ENCODE peak calls at places on chromosome X, in six cellular contexts. One of them, this sample, is unnamed.
A peak's percentile ranks its signal among the peaks of the same experiment; 100 is the strongest.

GRCh38 chrX:74521961-74522833 is 92.2 kb downstream of the RLIM start:
- DNase-seq in astrocyte of the spinal cord: peak; percentile 30
- DNase-seq in BJ: peak; percentile 13
- DNase-seq in tibial artery: no peak
- DNase-seq in HCT116: no peak
- DNase-seq in hepatocyte: peak; percentile 15
- DNase-seq in this sample: no peak

GRCh38 chrX:134948333-134949241 is 42.2 kb upstream of the SMIM10 start:
- DNase-seq in hepatocyte: peak; percentile 52
- DNase-seq in HCT116: peak; percentile 50
- DNase-seq in tibial artery: no peak
- DNase-seq in astrocyte of the spinal cord: peak; percentile 32
- DNase-seq in BJ: no peak
- DNase-seq in this sample: no peak

GRCh38 chrX:66638591-66639500 is at the start of gene EDA2R:
- DNase-seq in hepatocyte: peak; percentile 64
- DNase-seq in astrocyte of the spinal cord: peak; percentile 89
- DNase-seq in BJ: peak; percentile 45
- DNase-seq in tibial artery: no peak
- DNase-seq in HCT116: no peak
- DNase-seq in this sample: peak; percentile 67

GRCh38 chrX:44708470-44708869 is 135.4 kb upstream of the DUSP21 start:
- DNase-seq in astrocyte of the spinal cord: no peak
- DNase-seq in BJ: no peak
- DNase-seq in tibial artery: no peak
- DNase-seq in hepatocyte: no peak
- DNase-seq in HCT116: no peak
- DNase-seq in this sample: no peak

GRCh38 chrX:132193872-132194574 is 25.2 kb downstream of the RAP2C start:
- DNase-seq in HCT116: no peak
- DNase-seq in tibial artery: no peak
- DNase-seq in astrocyte of the spinal cord: no peak
- DNase-seq in hepatocyte: no peak
- DNase-seq in BJ: no peak
- DNase-seq in this sample: no peak

GRCh38 chrX:33434256-33435092 is 223.1 kb upstream of the DMD start:
- DNase-seq in astrocyte of the spinal cord: peak; percentile 32
- DNase-seq in BJ: no peak
- DNase-seq in hepatocyte: peak; percentile 84
- DNase-seq in HCT116: no peak
- DNase-seq in tibial artery: peak; percentile 25
- DNase-seq in this sample: peak; percentile 15

GRCh38 chrX:153562546-153562945 is 36.4 kb downstream of the CCNQ start:
- DNase-seq in hepatocyte: no peak
- DNase-seq in BJ: no peak
- DNase-seq in tibial artery: no peak
- DNase-seq in HCT116: no peak
- DNase-seq in astrocyte of the spinal cord: no peak
- DNase-seq in this sample: no peak

GRCh38 chrX:1389181-1389992 is 2.5 kb downstream of the SLC25A6 start:
- DNase-seq in astrocyte of the spinal cord: no peak
- DNase-seq in tibial artery: no peak
- DNase-seq in HCT116: no peak
- DNase-seq in hepatocyte: no peak
- DNase-seq in BJ: no peak
- DNase-seq in this sample: no peak

GRCh38 chrX:56787734-56788152 is 58.7 kb downstream of the NBDY start:
- DNase-seq in astrocyte of the spinal cord: no peak
- DNase-seq in hepatocyte: no peak
- DNase-seq in BJ: no peak
- DNase-seq in tibial artery: no peak
- DNase-seq in HCT116: no peak
- DNase-seq in this sample: no peak

DNA sequence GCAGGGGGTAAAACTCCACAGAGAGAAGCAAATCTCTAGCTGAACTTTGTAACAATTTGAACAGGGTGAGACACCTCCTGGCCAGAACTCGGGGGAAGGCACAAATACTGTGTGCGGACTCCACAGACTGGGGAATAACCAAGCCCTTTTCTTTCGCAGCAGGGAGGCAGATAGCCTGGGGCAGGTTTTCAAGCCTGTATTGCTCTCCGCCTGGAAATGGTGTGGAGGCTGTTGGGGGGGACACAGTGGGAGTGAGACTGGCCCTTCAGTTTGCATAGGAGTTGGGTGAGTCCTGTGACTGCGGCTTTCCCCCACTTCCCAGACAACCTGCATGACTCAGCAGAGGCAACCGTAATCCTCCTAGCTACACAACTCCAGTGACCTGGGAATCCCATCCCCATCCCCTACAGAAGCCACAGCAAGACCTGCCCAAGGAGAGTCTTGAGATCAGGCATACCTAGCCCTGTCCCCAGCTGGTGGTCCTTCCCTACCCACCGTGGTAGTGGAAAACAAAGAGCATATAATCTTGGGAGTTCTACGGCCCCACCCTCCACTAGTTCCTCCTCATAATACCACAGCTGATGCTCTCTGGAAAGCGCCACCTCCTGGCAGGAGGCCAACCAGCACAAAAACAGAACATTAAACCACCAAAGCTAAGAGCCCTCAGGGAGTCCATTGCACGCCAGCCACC is 12.9 kb upstream of the SMPX start:
- DNase-seq in tibial artery: no peak
- DNase-seq in HCT116: peak; percentile 45
- DNase-seq in hepatocyte: peak; percentile 14
- DNase-seq in BJ: no peak
- DNase-seq in astrocyte of the spinal cord: no peak
- DNase-seq in this sample: no peak
- TF ChIP-seq CTCF in tibial artery: no peak
- TF ChIP-seq CTCF in HCT116: no peak
- TF ChIP-seq CTCF in hepatocyte: peak; percentile 8
- TF ChIP-seq CTCF in BJ: no peak
- TF ChIP-seq CTCF in astrocyte of the spinal cord: no peak
- TF ChIP-seq CTCF in this sample: no peak

GRCh38 chrX:144722307-144722706 is 525.0 kb upstream of the SPANXN1 start:
- DNase-seq in HCT116: no peak
- DNase-seq in BJ: no peak
- DNase-seq in tibial artery: no peak
- DNase-seq in hepatocyte: no peak
- DNase-seq in astrocyte of the spinal cord: no peak
- DNase-seq in this sample: no peak
- TF ChIP-seq CTCF in HCT116: no peak
- TF ChIP-seq CTCF in BJ: no peak
- TF ChIP-seq CTCF in tibial artery: no peak
- TF ChIP-seq CTCF in hepatocyte: no peak
- TF ChIP-seq CTCF in astrocyte of the spinal cord: peak; percentile 8
- TF ChIP-seq CTCF in this sample: no peak

DNA sequence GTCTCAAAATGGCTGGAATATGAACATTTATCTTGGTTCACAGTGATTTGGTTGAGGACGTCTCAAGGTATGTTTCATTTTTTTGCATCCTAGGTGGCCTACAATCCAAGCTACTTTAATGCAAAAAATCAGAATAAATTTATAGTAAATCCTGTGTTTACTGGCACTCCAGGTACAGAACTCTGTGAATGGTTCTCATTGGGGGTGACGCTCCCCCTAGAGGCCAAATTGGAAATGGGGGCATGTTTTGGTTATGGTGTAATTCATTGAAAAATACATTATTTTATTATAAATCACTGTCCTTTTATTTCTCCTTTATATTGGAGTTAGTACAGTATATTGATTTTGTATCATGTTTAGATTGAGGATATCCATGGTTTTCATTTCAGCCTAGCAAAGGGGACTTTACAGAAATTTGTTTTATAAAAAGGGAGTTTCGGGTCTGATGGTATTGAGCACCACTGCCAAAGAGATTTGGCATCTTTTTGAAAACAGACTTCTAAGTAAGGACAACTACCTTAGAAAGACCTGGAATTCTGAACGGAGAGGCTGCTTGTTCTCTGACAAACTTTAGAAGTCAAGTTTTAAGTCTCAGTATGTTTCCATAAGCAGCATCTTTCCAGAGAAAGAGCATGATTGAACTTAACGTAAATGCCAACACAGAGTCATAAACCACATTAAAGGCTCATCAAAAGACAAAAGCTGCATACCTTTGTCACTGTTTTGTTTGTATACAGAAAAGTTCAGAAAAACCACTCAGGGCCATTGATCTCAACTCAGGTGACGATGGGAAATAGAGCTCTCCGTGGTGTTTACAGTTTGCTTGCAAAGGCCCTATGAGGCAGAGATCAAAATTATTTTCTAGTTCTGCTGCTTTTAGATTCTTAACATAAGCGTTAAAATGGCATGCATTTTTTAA is 19.4 kb downstream of the MTM1 start:
- DNase-seq in tibial artery: peak; percentile 22
- DNase-seq in BJ: no peak
- DNase-seq in hepatocyte: no peak
- DNase-seq in astrocyte of the spinal cord: no peak
- DNase-seq in HCT116: no peak
- DNase-seq in this sample: no peak
- TF ChIP-seq CTCF in tibial artery: peak; percentile 54
- TF ChIP-seq CTCF in BJ: peak; percentile 65
- TF ChIP-seq CTCF in hepatocyte: peak; percentile 37
- TF ChIP-seq CTCF in astrocyte of the spinal cord: peak; percentile 69
- TF ChIP-seq CTCF in HCT116: peak; percentile 44
- TF ChIP-seq CTCF in this sample: peak; percentile 51

DNA sequence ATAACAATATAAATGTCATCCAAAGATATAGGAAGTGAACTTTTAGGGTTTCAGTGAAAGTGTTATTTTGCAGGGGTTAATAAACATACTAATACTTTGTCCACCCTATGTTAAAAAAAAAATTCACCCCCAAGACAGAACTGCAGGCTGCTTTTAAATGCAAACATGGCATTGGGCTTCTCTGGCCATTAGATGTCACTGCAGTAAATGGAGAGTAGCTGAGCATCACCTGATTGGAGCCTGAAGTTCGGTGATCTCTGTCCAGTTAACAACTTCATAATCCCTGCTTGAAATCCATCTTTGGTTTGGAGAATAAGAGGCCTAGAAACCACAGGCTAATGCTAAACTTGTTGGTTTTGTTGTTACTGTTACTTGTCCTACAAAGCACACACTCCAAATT is 18.7 kb downstream of the SLC25A43 start:
- DNase-seq in astrocyte of the spinal cord: peak; percentile 15
- DNase-seq in BJ: no peak
- DNase-seq in HCT116: no peak
- DNase-seq in hepatocyte: peak; percentile 21
- DNase-seq in tibial artery: no peak
- DNase-seq in this sample: no peak
- TF ChIP-seq CTCF in astrocyte of the spinal cord: peak; percentile 37
- TF ChIP-seq CTCF in BJ: peak; percentile 29
- TF ChIP-seq CTCF in HCT116: no peak
- TF ChIP-seq CTCF in hepatocyte: peak; percentile 28
- TF ChIP-seq CTCF in tibial artery: no peak
- TF ChIP-seq CTCF in this sample: no peak

GRCh38 chrX:97743014-97743413 is 859.3 kb downstream of the RPA4 start:
- DNase-seq in astrocyte of the spinal cord: no peak
- DNase-seq in tibial artery: no peak
- DNase-seq in BJ: no peak
- DNase-seq in HCT116: no peak
- DNase-seq in hepatocyte: no peak
- DNase-seq in this sample: no peak
- TF ChIP-seq CTCF in astrocyte of the spinal cord: no peak
- TF ChIP-seq CTCF in tibial artery: no peak
- TF ChIP-seq CTCF in BJ: no peak
- TF ChIP-seq CTCF in HCT116: peak; percentile 16
- TF ChIP-seq CTCF in hepatocyte: no peak
- TF ChIP-seq CTCF in this sample: no peak

GRCh38 chrX:100895365-100896075 is 21.4 kb upstream of the NOX1 start:
- DNase-seq in astrocyte of the spinal cord: peak; percentile 41
- DNase-seq in BJ: no peak
- DNase-seq in hepatocyte: peak; percentile 28
- DNase-seq in tibial artery: no peak
- DNase-seq in HCT116: peak; percentile 26
- DNase-seq in this sample: peak; percentile 21
- TF ChIP-seq CTCF in astrocyte of the spinal cord: peak; percentile 67
- TF ChIP-seq CTCF in BJ: peak; percentile 60
- TF ChIP-seq CTCF in hepatocyte: peak; percentile 50
- TF ChIP-seq CTCF in tibial artery: peak; percentile 17
- TF ChIP-seq CTCF in HCT116: peak; percentile 50
- TF ChIP-seq CTCF in this sample: peak; percentile 18